ENCODE peak calls at places on chromosomes 3 and 15, in five cellular contexts. Y is cardiac fibroblast; W is activated naive CD4-positive, alpha-beta T cell treated with anti-CD3 and anti-CD28 coated beads for 36 hours; Z is activated T-cell treated with anti-CD3 and anti-CD28 coated beads for 1 hour; M is NCI-H748 treated with DMSO at 0.1 percent for 48 hours. G is an unnamed sample.

GRCh38 chr3:187223799-187224198 is 26.5 kb downstream of the RTP1 start:
- DNase-seq in W (no peak), Y (no peak), Z (no peak), M (no peak), G (no peak)

GRCh38 chr3:23865595-23866396 is 51.0 kb downstream of the NKIRAS1 start:
- DNase-seq in Z (no peak), Y (peak), W (no peak), M (no peak), G (peak)

GRCh38 chr15:99442268-99442897 is 123.4 kb upstream of the MEF2A start:
- DNase-seq in M (no peak), Z (no peak), W (no peak), Y (peak), G (no peak)

GRCh38 chr15:40438712-40439111 is 2.0 kb upstream of the BAHD1 start:
- DNase-seq in Y (no peak), W (no peak), Z (no peak), M (no peak), G (no peak)

GRCh38 chr15:80434926-80435720 is 30.9 kb downstream of the ARNT2 start:
- DNase-seq in Y (no peak), M (no peak), W (no peak), Z (no peak), G (no peak)

GRCh38 chr15:70257573-70258220 is 160.0 kb upstream of the TLE3 start:
- DNase-seq in M (no peak), Z (no peak), Y (no peak), W (no peak), G (no peak)

GRCh38 chr15:95875141-95875643 is 455.3 kb upstream of the NR2F2 start:
- DNase-seq in W (peak), Z (no peak), Y (peak), M (no peak), G (no peak)

GRCh38 chr3:29465836-29466235 is 185.0 kb downstream of the RBMS3 start:
- DNase-seq in Z (no peak), W (no peak), M (no peak), Y (peak), G (no peak)

GRCh38 chr3:110881069-110881468 is 190.5 kb upstream of the NECTIN3 start:
- DNase-seq in Y (peak), Z (no peak), W (peak), M (peak), G (no peak)

GRCh38 chr3:139491027-139491700 is 14.8 kb upstream of the RBP2 start:
- DNase-seq in Z (no peak), Y (no peak), W (no peak), M (peak), G (no peak)

GRCh38 chr3:132290833-132291232 is 26.4 kb upstream of the ACP3 start:
- DNase-seq in Z (no peak), M (no peak), W (no peak), Y (peak), G (no peak)

GRCh38 chr15:39154136-39154770 is 426.6 kb upstream of the THBS1 start:
- DNase-seq in W (no peak), Y (no peak), M (no peak), Z (no peak), G (no peak)

GRCh38 chr3:127753898-127754410 is 68.4 kb downstream of the MGLL start:
- DNase-seq in W (no peak), Y (no peak), M (no peak), Z (no peak), G (peak)

GRCh38 chr15:40087991-40088928 is 20.4 kb downstream of the BMF start:
- DNase-seq in W (no peak), M (no peak), Y (peak), Z (no peak), G (no peak)

GRCh38 chr3:141201122-141201521 is 30.5 kb upstream of the PXYLP1 start:
- DNase-seq in Y (no peak), Z (no peak), W (no peak), M (no peak), G (no peak)

GRCh38 chr15:82172506-82172905 is 90.0 kb downstream of the EFL1 start:
- DNase-seq in M (no peak), Z (no peak), W (no peak), Y (no peak), G (no peak)

GRCh38 chr3:188197388-188197847 is 43.5 kb downstream of the LPP start:
- DNase-seq in W (no peak), M (no peak), Z (no peak), Y (no peak), G (peak)

GRCh38 chr3:66928252-66928651 is 69.9 kb upstream of the KBTBD8 start:
- DNase-seq in M (no peak), Y (no peak), W (no peak), Z (no peak), G (no peak)

GRCh38 chr3:13420051-13420816 is at the start of gene NUP210:
- DNase-seq in Z (peak), W (peak), M (peak), Y (no peak), G (peak)

GRCh38 chr3:10737785-10738184 is 78.2 kb upstream of the SLC6A11 start:
- DNase-seq in M (no peak), Z (no peak), W (no peak), Y (no peak), G (no peak)

GRCh38 chr3:56787258-56787777 is 14.4 kb downstream of the ARHGEF3 start:
- DNase-seq in M (no peak), Y (no peak), Z (no peak), W (peak), G (no peak)

GRCh38 chr3:129985113-129985512 is 10.6 kb downstream of the TRH start:
- DNase-seq in Y (no peak), Z (no peak), M (peak), W (no peak), G (no peak)

GRCh38 chr3:52763466-52763865 is 7.3 kb downstream of the NEK4 start:
- DNase-seq in Z (no peak), M (no peak), W (no peak), Y (peak), G (no peak)

GRCh38 chr15:84721381-84721780 is 5.4 kb upstream of the SEC11A start:
- DNase-seq in W (peak), Z (no peak), M (no peak), Y (no peak), G (no peak)